ENCODE peak calls at places on chromosomes 2 and 18, in ten cellular contexts. One of them, this sample, is unnamed.

GRCh38 chr18:56257215-56257614 is 381.2 kb downstream of the TXNL1 start:
- DNase-seq in adrenal gland: no peak
- DNase-seq in heart left ventricle: no peak
- DNase-seq in ovary: no peak
- DNase-seq in body of pancreas: no peak
- DNase-seq in gastrocnemius medialis: no peak
- DNase-seq in Peyer's patch: no peak
- DNase-seq in spleen: no peak
- DNase-seq in HCT116: no peak
- DNase-seq in A549: peak
- DNase-seq in this sample: peak

GRCh38 chr2:239153806-239154591 is 246.8 kb downstream of the HDAC4 start:
- DNase-seq in adrenal gland: no peak
- DNase-seq in heart left ventricle: no peak
- DNase-seq in ovary: no peak
- DNase-seq in body of pancreas: no peak
- DNase-seq in gastrocnemius medialis: no peak
- DNase-seq in Peyer's patch: no peak
- DNase-seq in spleen: peak
- DNase-seq in HCT116: no peak
- DNase-seq in A549: no peak
- DNase-seq in this sample: no peak

GRCh38 chr2:98842136-98842535 is 93.9 kb downstream of the CRACDL start:
- DNase-seq in adrenal gland: no peak
- DNase-seq in heart left ventricle: no peak
- DNase-seq in ovary: no peak
- DNase-seq in body of pancreas: no peak
- DNase-seq in gastrocnemius medialis: no peak
- DNase-seq in Peyer's patch: no peak
- DNase-seq in spleen: no peak
- DNase-seq in HCT116: no peak
- DNase-seq in A549: no peak
- DNase-seq in this sample: no peak

GRCh38 chr2:68907923-68908253 is 36.7 kb upstream of the BMP10 start:
- DNase-seq in adrenal gland: no peak
- DNase-seq in heart left ventricle: no peak
- DNase-seq in ovary: no peak
- DNase-seq in body of pancreas: no peak
- DNase-seq in gastrocnemius medialis: no peak
- DNase-seq in Peyer's patch: no peak
- DNase-seq in spleen: no peak
- DNase-seq in HCT116: no peak
- DNase-seq in A549: no peak
- DNase-seq in this sample: no peak

GRCh38 chr2:238658820-238659219 is 189.1 kb upstream of the TWIST2 start:
- DNase-seq in adrenal gland: no peak
- DNase-seq in heart left ventricle: no peak
- DNase-seq in ovary: no peak
- DNase-seq in body of pancreas: no peak
- DNase-seq in gastrocnemius medialis: peak
- DNase-seq in Peyer's patch: no peak
- DNase-seq in spleen: no peak
- DNase-seq in HCT116: no peak
- DNase-seq in A549: no peak
- DNase-seq in this sample: no peak

GRCh38 chr2:226609361-226609760 is 190.3 kb downstream of the IRS1 start:
- DNase-seq in adrenal gland: no peak
- DNase-seq in heart left ventricle: peak
- DNase-seq in ovary: no peak
- DNase-seq in body of pancreas: no peak
- DNase-seq in gastrocnemius medialis: no peak
- DNase-seq in Peyer's patch: no peak
- DNase-seq in spleen: no peak
- DNase-seq in HCT116: no peak
- DNase-seq in A549: no peak
- DNase-seq in this sample: no peak

GRCh38 chr2:227370791-227371312 is 8.3 kb downstream of the TM4SF20 start:
- DNase-seq in adrenal gland: peak
- DNase-seq in heart left ventricle: no peak
- DNase-seq in ovary: no peak
- DNase-seq in body of pancreas: no peak
- DNase-seq in gastrocnemius medialis: peak
- DNase-seq in Peyer's patch: no peak
- DNase-seq in spleen: no peak
- DNase-seq in HCT116: no peak
- DNase-seq in A549: no peak
- DNase-seq in this sample: no peak

GRCh38 chr2:9896216-9896615 is 52.9 kb downstream of the TAF1B start:
- DNase-seq in adrenal gland: no peak
- DNase-seq in heart left ventricle: no peak
- DNase-seq in ovary: no peak
- DNase-seq in body of pancreas: no peak
- DNase-seq in gastrocnemius medialis: no peak
- DNase-seq in Peyer's patch: no peak
- DNase-seq in spleen: no peak
- DNase-seq in HCT116: no peak
- DNase-seq in A549: no peak
- DNase-seq in this sample: no peak

GRCh38 chr2:65576861-65577601 is 144.6 kb upstream of the SPRED2 start:
- DNase-seq in adrenal gland: peak
- DNase-seq in heart left ventricle: no peak
- DNase-seq in ovary: no peak
- DNase-seq in body of pancreas: no peak
- DNase-seq in gastrocnemius medialis: no peak
- DNase-seq in Peyer's patch: no peak
- DNase-seq in spleen: no peak
- DNase-seq in HCT116: peak
- DNase-seq in A549: peak
- DNase-seq in this sample: peak

GRCh38 chr2:133602538-133602937 is 34.3 kb upstream of the NCKAP5 start:
- DNase-seq in adrenal gland: no peak
- DNase-seq in heart left ventricle: peak
- DNase-seq in ovary: no peak
- DNase-seq in body of pancreas: no peak
- DNase-seq in gastrocnemius medialis: no peak
- DNase-seq in Peyer's patch: no peak
- DNase-seq in spleen: no peak
- DNase-seq in HCT116: no peak
- DNase-seq in A549: no peak
- DNase-seq in this sample: no peak

GRCh38 chr2:187640926-187641510 is 86.8 kb upstream of the TFPI start:
- DNase-seq in adrenal gland: no peak
- DNase-seq in heart left ventricle: no peak
- DNase-seq in ovary: no peak
- DNase-seq in body of pancreas: no peak
- DNase-seq in gastrocnemius medialis: no peak
- DNase-seq in Peyer's patch: no peak
- DNase-seq in spleen: no peak
- DNase-seq in HCT116: no peak
- DNase-seq in A549: no peak
- DNase-seq in this sample: no peak

DNA sequence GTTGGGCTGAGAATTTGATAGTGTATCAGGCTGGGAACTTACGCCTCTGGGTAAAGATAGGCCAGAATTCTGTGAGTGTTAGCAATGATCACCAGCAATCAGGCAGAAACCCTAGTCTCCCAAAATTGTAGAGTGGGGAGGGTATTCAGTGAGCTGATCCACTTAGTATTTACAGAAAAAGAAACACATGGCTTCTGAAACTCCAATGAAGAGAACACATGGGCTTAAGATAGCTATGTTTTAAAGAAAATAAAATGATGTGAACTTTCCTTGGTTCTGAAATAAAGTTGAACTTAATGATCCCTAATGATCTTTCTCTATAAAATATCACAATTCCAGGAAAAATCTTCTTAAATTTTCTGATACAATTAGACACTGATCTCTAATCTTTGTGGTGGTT is 472.8 kb downstream of the DCC start:
- DNase-seq in adrenal gland: no peak
- DNase-seq in heart left ventricle: no peak
- DNase-seq in ovary: no peak
- DNase-seq in body of pancreas: no peak
- DNase-seq in gastrocnemius medialis: no peak
- DNase-seq in Peyer's patch: no peak
- DNase-seq in spleen: no peak
- DNase-seq in HCT116: no peak
- DNase-seq in A549: no peak
- DNase-seq in this sample: no peak
- TF ChIP-seq POLR2A in adrenal gland: no peak
- TF ChIP-seq POLR2A in heart left ventricle: no peak
- TF ChIP-seq POLR2A in ovary: no peak
- TF ChIP-seq POLR2A in body of pancreas: no peak
- TF ChIP-seq POLR2A in gastrocnemius medialis: no peak
- TF ChIP-seq POLR2A in Peyer's patch: no peak
- TF ChIP-seq POLR2A in spleen: no peak
- TF ChIP-seq POLR2A in HCT116: no peak
- TF ChIP-seq POLR2A in A549: no peak
- TF ChIP-seq POLR2A in this sample: no peak

GRCh38 chr18:3248670-3249359 is 1.2 kb downstream of the MYL12A start:
- DNase-seq in adrenal gland: no peak
- DNase-seq in heart left ventricle: no peak
- DNase-seq in ovary: no peak
- DNase-seq in body of pancreas: peak
- DNase-seq in gastrocnemius medialis: peak
- DNase-seq in Peyer's patch: peak
- DNase-seq in spleen: no peak
- DNase-seq in HCT116: no peak
- DNase-seq in A549: peak
- DNase-seq in this sample: no peak
- TF ChIP-seq POLR2A in adrenal gland: no peak
- TF ChIP-seq POLR2A in heart left ventricle: no peak
- TF ChIP-seq POLR2A in ovary: no peak
- TF ChIP-seq POLR2A in body of pancreas: no peak
- TF ChIP-seq POLR2A in gastrocnemius medialis: peak
- TF ChIP-seq POLR2A in Peyer's patch: peak
- TF ChIP-seq POLR2A in spleen: no peak
- TF ChIP-seq POLR2A in HCT116: no peak
- TF ChIP-seq POLR2A in A549: no peak
- TF ChIP-seq POLR2A in this sample: no peak

GRCh38 chr18:3319399-3319798 is 57.5 kb downstream of the MYL12B start:
- DNase-seq in adrenal gland: no peak
- DNase-seq in heart left ventricle: no peak
- DNase-seq in ovary: no peak
- DNase-seq in body of pancreas: no peak
- DNase-seq in gastrocnemius medialis: no peak
- DNase-seq in Peyer's patch: no peak
- DNase-seq in spleen: no peak
- DNase-seq in HCT116: no peak
- DNase-seq in A549: no peak
- DNase-seq in this sample: no peak
- TF ChIP-seq POLR2A in adrenal gland: no peak
- TF ChIP-seq POLR2A in heart left ventricle: no peak
- TF ChIP-seq POLR2A in ovary: no peak
- TF ChIP-seq POLR2A in body of pancreas: no peak
- TF ChIP-seq POLR2A in gastrocnemius medialis: no peak
- TF ChIP-seq POLR2A in Peyer's patch: no peak
- TF ChIP-seq POLR2A in spleen: no peak
- TF ChIP-seq POLR2A in HCT116: no peak
- TF ChIP-seq POLR2A in A549: no peak
- TF ChIP-seq POLR2A in this sample: no peak

DNA sequence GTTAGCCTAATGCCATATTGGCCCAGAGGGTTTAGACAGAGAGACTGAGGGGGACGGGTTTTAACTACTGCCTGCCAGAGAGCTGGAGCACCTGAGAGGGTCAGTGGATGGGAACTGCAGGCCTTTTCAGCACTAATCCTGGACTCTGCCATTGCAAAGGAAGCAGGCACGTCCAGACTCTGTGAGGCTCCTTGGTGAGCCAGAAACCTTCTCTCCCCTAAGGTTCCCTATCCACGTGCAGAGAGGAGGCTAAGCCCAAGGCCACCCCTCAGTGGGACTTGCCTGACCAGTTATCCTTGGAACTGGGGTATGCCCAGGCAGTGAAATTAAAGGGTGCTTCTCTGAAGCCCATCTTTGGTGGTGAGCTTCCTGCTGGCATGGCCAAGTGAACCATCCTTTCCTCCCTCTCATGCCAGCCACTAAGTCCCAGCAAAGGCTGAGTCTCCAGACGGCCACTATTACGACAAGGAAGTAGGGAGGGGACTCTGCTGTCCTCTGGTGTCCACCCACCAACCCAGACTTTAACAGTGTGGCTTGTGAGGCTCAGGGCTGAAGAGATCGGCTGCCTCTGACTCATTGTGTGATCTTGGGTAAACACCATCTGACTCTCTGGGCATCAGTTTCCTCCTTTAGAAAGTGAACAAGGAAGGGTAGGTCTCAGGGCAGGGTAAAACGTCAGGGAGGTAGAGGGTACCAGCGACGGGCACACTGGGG is 3.9 kb upstream of the MLPH start:
- DNase-seq in adrenal gland: no peak
- DNase-seq in heart left ventricle: no peak
- DNase-seq in ovary: no peak
- DNase-seq in body of pancreas: peak
- DNase-seq in gastrocnemius medialis: no peak
- DNase-seq in Peyer's patch: no peak
- DNase-seq in spleen: peak
- DNase-seq in HCT116: no peak
- DNase-seq in A549: peak
- DNase-seq in this sample: no peak
- TF ChIP-seq POLR2A in adrenal gland: no peak
- TF ChIP-seq POLR2A in heart left ventricle: no peak
- TF ChIP-seq POLR2A in ovary: no peak
- TF ChIP-seq POLR2A in body of pancreas: peak
- TF ChIP-seq POLR2A in gastrocnemius medialis: peak
- TF ChIP-seq POLR2A in Peyer's patch: no peak
- TF ChIP-seq POLR2A in spleen: no peak
- TF ChIP-seq POLR2A in HCT116: no peak
- TF ChIP-seq POLR2A in A549: peak
- TF ChIP-seq POLR2A in this sample: no peak

GRCh38 chr2:109158237-109158636 is 29.2 kb downstream of the SH3RF3 start:
- DNase-seq in adrenal gland: no peak
- DNase-seq in heart left ventricle: no peak
- DNase-seq in ovary: no peak
- DNase-seq in body of pancreas: no peak
- DNase-seq in gastrocnemius medialis: no peak
- DNase-seq in Peyer's patch: no peak
- DNase-seq in spleen: no peak
- DNase-seq in HCT116: no peak
- DNase-seq in A549: no peak
- DNase-seq in this sample: no peak
- TF ChIP-seq POLR2A in adrenal gland: no peak
- TF ChIP-seq POLR2A in heart left ventricle: no peak
- TF ChIP-seq POLR2A in ovary: no peak
- TF ChIP-seq POLR2A in body of pancreas: no peak
- TF ChIP-seq POLR2A in gastrocnemius medialis: no peak
- TF ChIP-seq POLR2A in Peyer's patch: no peak
- TF ChIP-seq POLR2A in spleen: no peak
- TF ChIP-seq POLR2A in HCT116: no peak
- TF ChIP-seq POLR2A in A549: no peak
- TF ChIP-seq POLR2A in this sample: no peak

DNA sequence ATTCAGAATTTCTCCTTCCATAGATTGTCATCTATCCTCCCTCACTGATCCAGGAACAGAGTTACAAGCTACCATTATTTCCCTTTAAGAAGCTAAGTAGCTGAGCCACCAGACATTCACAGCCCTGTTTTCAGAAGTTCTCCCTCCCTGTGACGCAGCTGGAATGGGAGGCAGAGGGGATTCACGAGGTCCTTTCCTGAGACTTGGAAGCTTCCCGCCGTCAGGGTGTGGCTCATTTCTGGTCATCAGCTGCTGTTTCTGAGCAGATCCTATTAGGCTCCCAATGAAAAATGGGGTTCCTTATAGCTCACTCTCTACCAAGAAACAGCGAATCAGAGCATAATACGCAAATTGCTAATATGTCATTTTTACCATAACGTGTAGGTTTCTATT is 559.4 kb upstream of the ID2 start:
- DNase-seq in adrenal gland: no peak
- DNase-seq in heart left ventricle: peak
- DNase-seq in ovary: no peak
- DNase-seq in body of pancreas: no peak
- DNase-seq in gastrocnemius medialis: no peak
- DNase-seq in Peyer's patch: no peak
- DNase-seq in spleen: no peak
- DNase-seq in HCT116: no peak
- DNase-seq in A549: no peak
- DNase-seq in this sample: no peak
- TF ChIP-seq POLR2A in adrenal gland: no peak
- TF ChIP-seq POLR2A in heart left ventricle: no peak
- TF ChIP-seq POLR2A in ovary: no peak
- TF ChIP-seq POLR2A in body of pancreas: no peak
- TF ChIP-seq POLR2A in gastrocnemius medialis: no peak
- TF ChIP-seq POLR2A in Peyer's patch: no peak
- TF ChIP-seq POLR2A in spleen: no peak
- TF ChIP-seq POLR2A in HCT116: no peak
- TF ChIP-seq POLR2A in A549: no peak
- TF ChIP-seq POLR2A in this sample: no peak

This sample was measured in H54.